ENCODE peak calls at places on chromosomes 16 and 17, in eight cellular contexts. N is transverse colon, S is lower lobe of right lung, Q is heart left ventricle, B is heart right ventricle, Y is NB4, R is SK-N-SH, E is endodermal cell. C is an unnamed sample.

GRCh38 chr16:7561908-7562405 is 229.3 kb downstream of the RBFOX1 start:
- DNase-seq in Q (no peak), E (no peak), Y (no peak), N (no peak), S (no peak), B (no peak), R (no peak), C (no peak)

GRCh38 chr16:17235147-17235817 is 235.5 kb downstream of the XYLT1 start:
- DNase-seq in Y (no peak), S (no peak), N (no peak), B (no peak), Q (no peak), R (no peak), E (no peak), C (no peak)

GRCh38 chr16:86521236-86522197 is 11.2 kb downstream of the FOXF1 start:
- DNase-seq in N (no peak), S (peak; percentile 28), B (no peak), Q (no peak), Y (peak; percentile 74), E (no peak), R (no peak), C (no peak)

GRCh38 chr17:33934696-33935095 is 320.4 kb upstream of the CCL2 start:
- DNase-seq in R (no peak), S (no peak), Q (no peak), N (no peak), B (no peak), Y (no peak), E (no peak), C (no peak)

GRCh38 chr17:40451420-40451819 is 8.2 kb downstream of the IGFBP4 start:
- DNase-seq in Q (peak; percentile 85), S (no peak), E (no peak), N (peak; percentile 67), B (peak; percentile 86), R (peak; percentile 89), Y (no peak), C (no peak)

GRCh38 chr17:33459078-33459940 is 166.2 kb upstream of the ASIC2 start:
- DNase-seq in N (no peak), E (peak; percentile 78), S (no peak), R (no peak), Y (no peak), Q (no peak), B (no peak), C (peak; percentile 77)

GRCh38 chr16:55248494-55248893 is 75.5 kb upstream of the IRX6 start:
- DNase-seq in Y (no peak), Q (no peak), B (no peak), S (no peak), E (no peak), N (peak; percentile 31), R (no peak), C (no peak)

GRCh38 chr17:81993726-81994592 is 16.5 kb downstream of the ASPSCR1 start:
- DNase-seq in Y (no peak), E (no peak), S (no peak), N (no peak), R (no peak), Q (no peak), B (no peak), C (no peak)

GRCh38 chr16:87628940-87629339 is 26.6 kb downstream of the JPH3 start:
- DNase-seq in E (no peak), S (no peak), Q (no peak), Y (peak; percentile 73), B (no peak), R (no peak), N (no peak), C (peak; percentile 38)

GRCh38 chr16:66130296-66130910 is 236.1 kb upstream of the CDH5 start:
- DNase-seq in E (peak; percentile 53), N (no peak), Q (no peak), B (no peak), R (no peak), Y (no peak), S (no peak), C (no peak)

GRCh38 chr17:2195729-2196128 is 107.9 kb downstream of the SMG6 start:
- DNase-seq in E (no peak), S (no peak), R (no peak), Q (no peak), B (no peak), N (no peak), Y (no peak), C (peak; percentile 70)

GRCh38 chr16:64712027-64712426 is 409.8 kb downstream of the CDH11 start:
- DNase-seq in R (no peak), S (no peak), Q (no peak), Y (no peak), N (no peak), B (no peak), E (no peak), C (no peak)

DNA sequence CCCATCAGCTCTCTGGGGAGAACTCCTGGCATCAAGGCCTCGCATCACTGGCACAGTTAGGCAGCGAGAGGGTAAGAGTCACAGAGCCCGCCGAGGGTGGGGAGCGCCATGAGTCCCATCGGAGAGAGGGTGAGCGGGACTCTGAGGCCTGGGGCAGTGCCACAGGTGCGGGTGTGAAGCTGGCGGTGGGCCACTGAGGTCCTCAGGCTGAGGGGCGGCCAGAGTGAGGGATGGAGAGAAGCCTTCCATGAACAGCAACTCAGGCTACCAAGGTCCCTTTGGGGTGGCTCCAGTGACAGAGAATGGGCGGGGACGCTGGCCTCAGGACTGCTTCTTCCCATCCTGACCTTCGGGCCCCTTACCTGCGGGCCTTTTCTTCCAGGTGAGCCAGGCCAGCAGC is 149.4 kb upstream of the GSE1 start:
- DNase-seq in S (no peak), R (no peak), B (no peak), N (no peak), Q (no peak), Y (no peak), E (no peak), C (no peak)
- H3K4me3 ChIP-seq in S (no peak overlapping the region), R (no peak overlapping the region), B (no peak overlapping the region), N (no peak overlapping the region), Q (no peak overlapping the region), Y (no peak overlapping the region), E (no peak overlapping the region), C (no peak overlapping the region)

DNA sequence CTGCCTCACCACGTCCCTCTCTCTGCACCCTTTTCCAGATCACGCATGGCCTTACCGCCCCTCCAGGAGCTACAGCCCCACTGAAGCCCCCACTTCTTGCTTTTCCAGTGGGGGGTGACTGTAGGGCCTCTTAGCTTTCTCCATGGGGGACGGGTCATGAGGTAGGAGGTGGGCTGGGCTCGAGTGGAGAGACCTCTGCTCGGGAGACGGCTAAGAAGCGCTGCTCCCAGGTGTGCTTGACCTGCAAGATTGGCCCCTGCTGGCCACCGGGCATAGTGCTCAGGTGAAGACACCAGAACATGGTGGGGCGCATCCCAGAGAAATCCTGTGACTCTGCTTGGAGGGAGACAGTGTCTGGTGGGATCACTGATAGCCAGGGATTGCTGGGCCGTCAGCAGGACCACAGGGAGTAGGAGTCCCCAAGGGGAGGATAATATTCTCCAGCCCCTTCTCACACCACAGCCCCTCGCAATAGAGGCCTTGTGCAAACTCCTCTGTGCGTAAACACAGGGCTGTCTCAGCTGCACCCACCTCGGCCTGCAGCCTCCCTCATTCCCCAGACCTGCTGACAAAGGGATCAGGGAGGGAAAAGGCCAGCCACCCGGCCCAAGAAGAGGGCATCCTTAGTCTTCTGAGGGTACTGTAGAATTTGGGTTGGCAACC is 8.9 kb upstream of the GALK1 start:
- DNase-seq in Q (no peak), S (no peak), N (peak; percentile 13), Y (no peak), E (peak; percentile 92), B (no peak), R (peak; percentile 30), C (no peak)
- TF ChIP-seq CTCF in Q (no peak), S (no peak), N (peak; percentile 18), Y (no peak), E (peak; percentile 68), B (no peak), R (peak; percentile 28), C (no peak)

DNA sequence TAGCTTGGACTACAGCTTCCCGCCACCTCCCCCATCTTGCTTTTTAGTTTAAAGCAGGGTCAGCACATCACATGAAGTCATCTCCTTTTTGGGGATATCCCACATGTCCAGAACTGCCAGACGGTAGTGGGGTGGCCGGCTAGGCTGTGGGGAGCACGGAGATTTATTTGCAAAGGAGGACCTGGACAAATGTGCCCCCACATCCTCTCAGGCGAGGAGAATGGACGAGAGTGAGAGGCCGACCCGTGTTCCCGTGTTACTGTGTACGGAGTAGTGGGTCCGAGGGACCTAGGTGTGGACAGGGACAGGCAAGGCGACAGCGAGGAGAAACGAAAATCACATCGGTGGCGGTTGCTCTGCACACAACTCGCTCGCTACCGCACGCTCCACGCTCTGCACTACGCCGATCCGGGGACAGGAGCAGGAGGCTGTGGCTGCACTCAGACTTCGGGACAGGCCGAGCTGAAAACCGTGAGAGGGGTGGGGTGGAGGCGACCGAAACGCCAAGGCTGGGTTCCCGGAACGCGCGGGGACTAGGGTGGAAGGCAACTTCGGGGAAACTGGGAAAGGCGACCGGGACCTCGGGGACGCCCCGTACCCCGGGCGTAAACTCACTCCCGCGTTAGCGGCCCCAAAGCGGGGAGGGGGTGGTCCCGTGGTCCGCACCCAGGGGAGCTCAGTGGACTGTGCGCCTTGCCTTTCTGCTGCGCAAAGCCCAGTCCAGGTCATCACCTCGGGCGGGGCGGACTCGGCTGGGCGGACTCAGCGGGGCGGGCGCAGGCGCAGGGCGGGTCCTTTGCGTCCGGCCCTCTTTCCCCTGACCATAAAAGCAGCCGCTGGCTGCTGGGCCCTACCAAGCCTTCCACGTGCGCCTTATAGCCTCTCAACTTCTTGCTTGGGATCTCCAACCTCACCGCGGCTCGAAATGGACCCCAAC is at the start of gene MT1A:
- DNase-seq in S (peak; percentile 74), E (peak; percentile 88), R (peak; percentile 74), B (peak; percentile 88), Q (peak; percentile 79), Y (no peak), N (peak; percentile 82), C (no peak)
- H3K4me3 ChIP-seq in S (peak within 1 kb of the TSS; percentile 57), E (peak within 1 kb of the TSS; percentile 70), R (peak within 1 kb of the TSS; percentile 52), B (peak within 1 kb of the TSS; percentile 36), Q (peak within 1 kb of the TSS; percentile 55), Y (no peak within 1 kb of the TSS), N (peak within 1 kb of the TSS; percentile 35), C (no peak within 1 kb of the TSS)

GRCh38 chr16:83205896-83206295 is 579.1 kb downstream of the CDH13 start:
- DNase-seq in Q (no peak), B (no peak), Y (no peak), N (no peak), S (no peak), E (no peak), R (no peak), C (no peak)

GRCh38 chr16:83199012-83199411 is 572.2 kb downstream of the CDH13 start:
- DNase-seq in R (no peak), S (no peak), N (no peak), Q (no peak), E (no peak), Y (no peak), B (no peak), C (no peak)

DNA sequence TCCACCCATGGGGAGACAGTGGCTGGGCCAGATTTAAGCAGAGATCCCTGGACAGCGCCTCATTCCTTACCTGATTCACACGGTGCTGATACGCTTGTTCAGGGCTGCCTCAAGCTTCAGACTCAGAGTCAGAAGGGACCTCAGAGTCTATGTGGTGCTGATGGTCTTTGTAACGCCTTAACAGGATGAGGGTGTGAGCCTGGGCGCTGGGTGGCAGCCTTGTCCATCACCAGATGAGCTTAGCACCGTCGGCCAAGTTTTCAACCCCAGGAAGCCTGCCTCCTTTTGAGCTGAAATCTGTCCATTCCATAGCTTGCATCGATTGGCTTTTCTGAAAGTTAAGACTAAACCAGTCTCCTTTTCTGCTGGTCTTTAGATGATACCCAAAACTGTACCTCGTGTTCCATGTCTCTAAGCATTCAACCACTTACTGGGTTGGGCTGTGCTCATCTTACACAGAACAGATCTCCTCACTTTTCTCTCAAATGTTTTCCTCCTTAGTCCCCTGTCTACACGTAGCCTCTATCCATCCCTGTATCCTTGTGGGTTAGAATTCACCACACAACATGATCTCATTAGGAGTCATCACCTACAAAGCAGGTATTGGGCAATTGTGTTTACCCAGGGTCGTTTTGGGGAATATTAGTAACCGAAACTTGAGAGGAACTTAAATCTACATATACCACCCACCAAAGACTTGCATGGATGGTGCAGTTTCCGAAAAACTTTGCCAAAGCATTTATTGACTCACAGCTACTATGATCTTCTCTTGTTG is 573.4 kb downstream of the CDH13 start:
- DNase-seq in Y (peak; percentile 27), B (peak; percentile 11), N (no peak), Q (no peak), E (peak; percentile 71), R (no peak), S (no peak), C (peak; percentile 16)
- TF ChIP-seq CTCF in Y (peak; percentile 17), B (peak; percentile 28), N (no peak), Q (peak; percentile 40), E (peak; percentile 65), R (peak; percentile 48), S (no peak), C (peak; percentile 19)

C was measured in GM12865.